ENCODE peak calls at places on chromosome 14, in four cellular contexts. K is ovary, V is Caki2, I is substantia nigra. B is an unnamed sample.

GRCh38 chr14:75499084-75499875 is 23.0 kb upstream of the BATF start:
- DNase-seq in K (no peak), V (no peak), I (no peak), B (no peak)

GRCh38 chr14:98174031-98174430 is 1098.0 kb downstream of the BCL11B start:
- DNase-seq in K (no peak), V (no peak), I (no peak), B (no peak)

GRCh38 chr14:49999826-50000214 is 106.9 kb downstream of the ARF6 start:
- DNase-seq in K (no peak), V (no peak), I (no peak), B (no peak)

GRCh38 chr14:65071544-65071943 is 30.8 kb downstream of the MAX start:
- DNase-seq in K (no peak), V (no peak), I (no peak), B (no peak)

GRCh38 chr14:68784995-68785816 is 7.7 kb downstream of the ZFP36L1 start:
- DNase-seq in K (no peak), V (peak), I (no peak), B (peak)

GRCh38 chr14:59305231-59305630 is 116.8 kb downstream of the DAAM1 start:
- DNase-seq in K (no peak), V (no peak), I (no peak), B (no peak)

GRCh38 chr14:105007593-105008264 is 13.2 kb downstream of the CDCA4 start:
- DNase-seq in K (no peak), V (no peak), I (no peak), B (no peak)

GRCh38 chr14:98808494-98809407 is 463.2 kb downstream of the BCL11B start:
- DNase-seq in K (no peak), V (no peak), I (no peak), B (no peak)

GRCh38 chr14:50040401-50040775 is 76.0 kb downstream of the VCPKMT start:
- DNase-seq in K (no peak), V (peak), I (no peak), B (peak)

GRCh38 chr14:68712703-68713370 is 80.0 kb downstream of the ZFP36L1 start:
- DNase-seq in K (no peak), V (no peak), I (no peak), B (no peak)

GRCh38 chr14:49173765-49174373 is 412.3 kb downstream of the RPS29 start:
- DNase-seq in K (no peak), V (peak), I (no peak), B (peak)

GRCh38 chr14:86003998-86004397 is 474.1 kb downstream of the FLRT2 start:
- DNase-seq in K (no peak), V (no peak), I (no peak), B (no peak)

GRCh38 chr14:54377501-54377900 is 19.3 kb upstream of the CDKN3 start:
- DNase-seq in K (no peak), V (no peak), I (no peak), B (no peak)

GRCh38 chr14:99436247-99437180 is 44.1 kb downstream of the SETD3 start:
- DNase-seq in K (no peak), V (no peak), I (no peak), B (peak)

GRCh38 chr14:92848941-92849340 is 54.8 kb downstream of the GOLGA5 start:
- DNase-seq in K (no peak), V (no peak), I (no peak), B (no peak)

GRCh38 chr14:77832301-77832700 is 32.4 kb downstream of the ADCK1 start:
- DNase-seq in K (no peak), V (no peak), I (no peak), B (no peak)

GRCh38 chr14:78135450-78135891 is 34.7 kb upstream of the NRXN3 start:
- DNase-seq in K (no peak), V (peak), I (no peak), B (no peak)

GRCh38 chr14:62645649-62646048 is 399.6 kb downstream of the KCNH5 start:
- DNase-seq in K (no peak), V (no peak), I (no peak), B (no peak)

GRCh38 chr14:92352158-92352985 is 29.4 kb downstream of the SLC24A4 start:
- DNase-seq in K (no peak), V (no peak), I (no peak), B (no peak)

GRCh38 chr14:93239869-93240677 is 33.0 kb downstream of the UBR7 start:
- DNase-seq in K (no peak), V (peak), I (no peak), B (peak)

GRCh38 chr14:34971381-34971780 is 11.4 kb upstream of the SRP54 start:
- DNase-seq in K (no peak), V (no peak), I (no peak), B (no peak)

GRCh38 chr14:102717211-102717610 is 60.0 kb upstream of the TRAF3 start:
- DNase-seq in K (no peak), V (no peak), I (no peak), B (no peak)

GRCh38 chr14:22977684-22978486 is 4.5 kb downstream of the AJUBA start:
- DNase-seq in K (peak), V (peak), I (no peak), B (peak)

B was measured in kidney glomerular epithelial cell.